ENCODE peak calls at places on chromosomes 12 and 14, in four cellular contexts. E is NCI-H2081; T is stimulated activated CD8-positive, alpha-beta memory T cell treated with anti-CD3 and anti-CD28 coated beads, Interleukin-7, amount 100 ng/mL, for 4 hours; W is non-pigmented ciliary epithelial cell. I is an unnamed sample.

GRCh38 chr12:3553681-3554546 is 62.9 kb downstream of the PRMT8 start:
- DNase-seq in W (no peak), T (no peak), E (no peak), I (no peak)

GRCh38 chr14:37746140-37746832 is 150.9 kb downstream of the TTC6 start:
- DNase-seq in E (no peak), T (no peak), W (no peak), I (no peak)

GRCh38 chr12:127943481-127944210 is 323.3 kb upstream of the TMEM132C start:
- DNase-seq in E (no peak), T (no peak), W (no peak), I (no peak)

GRCh38 chr12:64395739-64396138 is 5.2 kb upstream of the C12orf56 start:
- DNase-seq in T (no peak), E (no peak), W (no peak), I (no peak)

GRCh38 chr12:26318661-26319068 is 123.3 kb downstream of the SSPN start:
- DNase-seq in W (peak), T (no peak), E (no peak), I (peak)

GRCh38 chr12:109462868-109463692 is 14.0 kb downstream of the KCTD10 start:
- DNase-seq in W (peak), E (no peak), T (no peak), I (peak)

GRCh38 chr12:107368586-107368985 is 275.2 kb upstream of the CRY1 start:
- DNase-seq in T (no peak), W (no peak), E (no peak), I (no peak)

GRCh38 chr12:30000401-30000800 is 216.7 kb upstream of the TMTC1 start:
- DNase-seq in T (no peak), E (no peak), W (no peak), I (no peak)

GRCh38 chr14:87186745-87187144 is 806.2 kb downstream of the GALC start:
- DNase-seq in E (no peak), T (no peak), W (no peak), I (no peak)

GRCh38 chr12:122062832-122063690 is 15.5 kb upstream of the MLXIP start:
- DNase-seq in E (peak), T (no peak), W (no peak), I (no peak)

GRCh38 chr14:57714487-57714899 is 151.4 kb downstream of the SLC35F4 start:
- DNase-seq in T (no peak), W (no peak), E (no peak), I (no peak)

GRCh38 chr14:58216544-58216943 is 16.6 kb downstream of the ACTR10 start:
- DNase-seq in T (no peak), W (no peak), E (no peak), I (no peak)

GRCh38 chr12:98793121-98793520 is 148.0 kb downstream of the APAF1 start:
- DNase-seq in T (no peak), E (no peak), W (no peak), I (no peak)

GRCh38 chr12:48060474-48060873 is 45.4 kb downstream of the SENP1 start:
- DNase-seq in T (no peak), W (no peak), E (no peak), I (no peak)

GRCh38 chr12:109065154-109065852 is 12.9 kb downstream of the USP30 start:
- DNase-seq in E (no peak), T (no peak), W (no peak), I (no peak)

GRCh38 chr12:3595721-3596120 is 104.7 kb downstream of the PRMT8 start:
- DNase-seq in E (no peak), T (no peak), W (no peak), I (no peak)

GRCh38 chr12:83468988-83469908 is 782.5 kb downstream of the TMTC2 start:
- DNase-seq in E (no peak), T (no peak), W (no peak), I (no peak)

GRCh38 chr12:89454080-89454848 is 70.3 kb downstream of the GALNT4 start:
- DNase-seq in T (no peak), E (no peak), W (no peak), I (no peak)

GRCh38 chr12:29783773-29784666 is at the start of gene TMTC1:
- DNase-seq in T (no peak), W (no peak), E (peak), I (no peak)

GRCh38 chr12:90515199-90516175 is 439.5 kb downstream of the CCER1 start:
- DNase-seq in T (no peak), W (no peak), E (no peak), I (no peak)

GRCh38 chr14:73223049-73223448 is 14.3 kb upstream of the PAPLN start:
- DNase-seq in W (no peak), T (no peak), E (no peak), I (no peak)

GRCh38 chr12:8554451-8555195 is 13.9 kb upstream of the CLEC4E start:
- DNase-seq in T (no peak), W (peak), E (no peak), I (no peak)

GRCh38 chr12:14257734-14258467 is 107.6 kb upstream of the ATF7IP start:
- DNase-seq in W (peak), E (peak), T (peak), I (peak)

GRCh38 chr14:50780393-50780792 is 50.6 kb downstream of the NIN start:
- DNase-seq in E (no peak), T (no peak), W (no peak), I (no peak)

GRCh38 chr12:46258129-46258528 is 10.7 kb downstream of the SLC38A1 start:
- DNase-seq in T (no peak), E (no peak), W (no peak), I (no peak)

GRCh38 chr12:58067610-58068387 is 126.4 kb downstream of the ATP23 start:
- DNase-seq in E (no peak), W (peak), T (no peak), I (peak)

GRCh38 chr14:90276627-90277367 is 20.4 kb downstream of the PSMC1 start:
- DNase-seq in T (no peak), E (no peak), W (no peak), I (no peak)

GRCh38 chr12:3042394-3042793 is 34.8 kb upstream of the TSPAN9 start:
- DNase-seq in E (no peak), W (no peak), T (no peak), I (no peak)

GRCh38 chr12:130701402-130701744 is 14.7 kb downstream of the RIMBP2 start:
- DNase-seq in E (no peak), W (no peak), T (no peak), I (no peak)

GRCh38 chr12:127998936-127999467 is 268.0 kb upstream of the TMEM132C start:
- DNase-seq in E (no peak), W (no peak), T (no peak), I (no peak)

GRCh38 chr14:63770187-63770807 is 42.4 kb upstream of the SGPP1 start:
- DNase-seq in T (peak), E (peak), W (peak), I (peak)

GRCh38 chr14:78598046-78598652 is 428.0 kb downstream of the NRXN3 start:
- DNase-seq in W (peak), E (peak), T (no peak), I (no peak)

GRCh38 chr12:2138871-2139308 is 86.1 kb downstream of the CACNA1C start:
- DNase-seq in T (no peak), W (no peak), E (no peak), I (no peak)

GRCh38 chr12:7937867-7938506 is 2.0 kb upstream of the SLC2A3 start:
- DNase-seq in E (no peak), T (no peak), W (no peak), I (no peak)

GRCh38 chr12:54390668-54391551 is 6.4 kb upstream of the ZNF385A start:
- DNase-seq in T (peak), W (no peak), E (peak), I (no peak)